ENCODE peak calls at places on chromosomes 2 and 18, in nine cellular contexts. One of them, this sample, is unnamed.

GRCh38 chr18:65761636-65762310 is 11.0 kb downstream of the CDH7 start:
- DNase-seq in osteoblast: no peak
- DNase-seq in A549: no peak
- DNase-seq in Peyer's patch: no peak
- DNase-seq in uterus: no peak
- DNase-seq in left ventricle myocardium inferior: no peak
- DNase-seq in HCT116: no peak
- DNase-seq in cardiac muscle cell: no peak
- DNase-seq in upper lobe of left lung: no peak
- DNase-seq in this sample: no peak

GRCh38 chr2:54374965-54375364 is 81.2 kb upstream of the SPTBN1 start:
- DNase-seq in osteoblast: no peak
- DNase-seq in A549: no peak
- DNase-seq in Peyer's patch: no peak
- DNase-seq in uterus: no peak
- DNase-seq in left ventricle myocardium inferior: no peak
- DNase-seq in HCT116: no peak
- DNase-seq in cardiac muscle cell: no peak
- DNase-seq in upper lobe of left lung: no peak
- DNase-seq in this sample: no peak

GRCh38 chr2:218290316-218291261 is 1.7 kb downstream of the TMBIM1 start:
- DNase-seq in osteoblast: peak; percentile 79
- DNase-seq in A549: no peak
- DNase-seq in Peyer's patch: peak; percentile 88
- DNase-seq in uterus: no peak
- DNase-seq in left ventricle myocardium inferior: no peak
- DNase-seq in HCT116: no peak
- DNase-seq in cardiac muscle cell: no peak
- DNase-seq in upper lobe of left lung: no peak
- DNase-seq in this sample: no peak

GRCh38 chr18:48680339-48680738 is 141.5 kb downstream of the CTIF start:
- DNase-seq in osteoblast: no peak
- DNase-seq in A549: no peak
- DNase-seq in Peyer's patch: no peak
- DNase-seq in uterus: no peak
- DNase-seq in left ventricle myocardium inferior: no peak
- DNase-seq in HCT116: no peak
- DNase-seq in cardiac muscle cell: peak; percentile 23
- DNase-seq in upper lobe of left lung: no peak
- DNase-seq in this sample: no peak

GRCh38 chr18:48135436-48135966 is 205.0 kb upstream of the SMAD2 start:
- DNase-seq in osteoblast: peak; percentile 53
- DNase-seq in A549: no peak
- DNase-seq in Peyer's patch: no peak
- DNase-seq in uterus: no peak
- DNase-seq in left ventricle myocardium inferior: no peak
- DNase-seq in HCT116: no peak
- DNase-seq in cardiac muscle cell: no peak
- DNase-seq in upper lobe of left lung: no peak
- DNase-seq in this sample: no peak

GRCh38 chr2:217756375-217757107 is 246.3 kb downstream of the TNS1 start:
- DNase-seq in osteoblast: peak; percentile 95
- DNase-seq in A549: peak; percentile 60
- DNase-seq in Peyer's patch: peak; percentile 35
- DNase-seq in uterus: peak; percentile 76
- DNase-seq in left ventricle myocardium inferior: peak; percentile 63
- DNase-seq in HCT116: peak; percentile 40
- DNase-seq in cardiac muscle cell: peak; percentile 87
- DNase-seq in upper lobe of left lung: peak; percentile 91
- DNase-seq in this sample: peak; percentile 87

GRCh38 chr2:226273440-226273839 is 526.2 kb downstream of the IRS1 start:
- DNase-seq in osteoblast: no peak
- DNase-seq in A549: no peak
- DNase-seq in Peyer's patch: no peak
- DNase-seq in uterus: no peak
- DNase-seq in left ventricle myocardium inferior: no peak
- DNase-seq in HCT116: no peak
- DNase-seq in cardiac muscle cell: no peak
- DNase-seq in upper lobe of left lung: no peak
- DNase-seq in this sample: no peak

GRCh38 chr2:43328157-43328556 is 101.8 kb upstream of the ZFP36L2 start:
- DNase-seq in osteoblast: no peak
- DNase-seq in A549: no peak
- DNase-seq in Peyer's patch: no peak
- DNase-seq in uterus: no peak
- DNase-seq in left ventricle myocardium inferior: no peak
- DNase-seq in HCT116: no peak
- DNase-seq in cardiac muscle cell: no peak
- DNase-seq in upper lobe of left lung: no peak
- DNase-seq in this sample: no peak

GRCh38 chr2:61949458-61950107 is 44.1 kb downstream of the COMMD1 start:
- DNase-seq in osteoblast: no peak
- DNase-seq in A549: no peak
- DNase-seq in Peyer's patch: no peak
- DNase-seq in uterus: no peak
- DNase-seq in left ventricle myocardium inferior: no peak
- DNase-seq in HCT116: no peak
- DNase-seq in cardiac muscle cell: peak; percentile 10
- DNase-seq in upper lobe of left lung: no peak
- DNase-seq in this sample: no peak

DNA sequence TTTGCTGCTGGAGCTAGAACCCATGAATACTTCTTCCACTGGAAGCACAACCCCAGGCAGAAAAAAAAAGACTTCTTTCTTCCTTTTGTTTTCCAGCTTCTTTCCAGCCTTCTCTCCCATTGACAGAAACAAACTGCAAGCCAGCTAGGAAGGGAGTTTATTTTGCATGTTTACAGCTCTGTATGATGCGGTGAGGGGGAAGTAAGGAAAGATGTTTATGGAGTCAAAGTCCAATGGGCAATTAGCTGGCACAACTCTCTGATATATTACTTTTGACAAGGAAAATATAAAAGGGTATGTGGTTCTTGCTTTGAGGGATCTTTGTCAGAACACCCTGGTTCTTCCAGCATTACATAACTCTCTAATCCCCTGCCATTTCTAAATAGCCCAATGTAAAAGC is 9.4 kb upstream of the NMS start:
- DNase-seq in osteoblast: no peak
- DNase-seq in A549: no peak
- DNase-seq in Peyer's patch: no peak
- DNase-seq in uterus: no peak
- DNase-seq in left ventricle myocardium inferior: no peak
- DNase-seq in HCT116: no peak
- DNase-seq in cardiac muscle cell: no peak
- DNase-seq in upper lobe of left lung: no peak
- DNase-seq in this sample: no peak
- H3K9me3 ChIP-seq in osteoblast: peaks cover 2% of the 10 kb centered on the region
- H3K9me3 ChIP-seq in A549: peaks cover 19% of the 10 kb centered on the region
- H3K9me3 ChIP-seq in Peyer's patch: no peaks in the 10 kb centered on the region
- H3K9me3 ChIP-seq in uterus: no peaks in the 10 kb centered on the region
- H3K9me3 ChIP-seq in left ventricle myocardium inferior: peaks cover 40% of the 10 kb centered on the region
- H3K9me3 ChIP-seq in HCT116: peaks cover 7% of the 10 kb centered on the region
- H3K9me3 ChIP-seq in cardiac muscle cell: no peaks in the 10 kb centered on the region
- H3K9me3 ChIP-seq in upper lobe of left lung: peaks cover 8% of the 10 kb centered on the region
- H3K9me3 ChIP-seq in this sample: peaks cover 6% of the 10 kb centered on the region

GRCh38 chr2:85411405-85411748 is 1.2 kb upstream of the CAPG start:
- DNase-seq in osteoblast: no peak
- DNase-seq in A549: no peak
- DNase-seq in Peyer's patch: no peak
- DNase-seq in uterus: no peak
- DNase-seq in left ventricle myocardium inferior: no peak
- DNase-seq in HCT116: no peak
- DNase-seq in cardiac muscle cell: no peak
- DNase-seq in upper lobe of left lung: no peak
- DNase-seq in this sample: no peak

GRCh38 chr2:85410584-85411404 is 628 bp upstream of the CAPG start:
- DNase-seq in osteoblast: peak; percentile 52
- DNase-seq in A549: no peak
- DNase-seq in Peyer's patch: no peak
- DNase-seq in uterus: no peak
- DNase-seq in left ventricle myocardium inferior: no peak
- DNase-seq in HCT116: no peak
- DNase-seq in cardiac muscle cell: no peak
- DNase-seq in upper lobe of left lung: no peak
- DNase-seq in this sample: no peak

GRCh38 chr2:85409719-85410583 is at the start of gene CAPG:
- DNase-seq in osteoblast: peak; percentile 37
- DNase-seq in A549: no peak
- DNase-seq in Peyer's patch: peak; percentile 92
- DNase-seq in uterus: no peak
- DNase-seq in left ventricle myocardium inferior: peak; percentile 50
- DNase-seq in HCT116: no peak
- DNase-seq in cardiac muscle cell: no peak
- DNase-seq in upper lobe of left lung: peak; percentile 88
- DNase-seq in this sample: peak; percentile 71

GRCh38 chr2:85414761-85415498 is 3.6 kb upstream of the SH2D6 start:
- DNase-seq in osteoblast: peak; percentile 38
- DNase-seq in A549: no peak
- DNase-seq in Peyer's patch: no peak
- DNase-seq in uterus: no peak
- DNase-seq in left ventricle myocardium inferior: no peak
- DNase-seq in HCT116: no peak
- DNase-seq in cardiac muscle cell: no peak
- DNase-seq in upper lobe of left lung: no peak
- DNase-seq in this sample: no peak

DNA sequence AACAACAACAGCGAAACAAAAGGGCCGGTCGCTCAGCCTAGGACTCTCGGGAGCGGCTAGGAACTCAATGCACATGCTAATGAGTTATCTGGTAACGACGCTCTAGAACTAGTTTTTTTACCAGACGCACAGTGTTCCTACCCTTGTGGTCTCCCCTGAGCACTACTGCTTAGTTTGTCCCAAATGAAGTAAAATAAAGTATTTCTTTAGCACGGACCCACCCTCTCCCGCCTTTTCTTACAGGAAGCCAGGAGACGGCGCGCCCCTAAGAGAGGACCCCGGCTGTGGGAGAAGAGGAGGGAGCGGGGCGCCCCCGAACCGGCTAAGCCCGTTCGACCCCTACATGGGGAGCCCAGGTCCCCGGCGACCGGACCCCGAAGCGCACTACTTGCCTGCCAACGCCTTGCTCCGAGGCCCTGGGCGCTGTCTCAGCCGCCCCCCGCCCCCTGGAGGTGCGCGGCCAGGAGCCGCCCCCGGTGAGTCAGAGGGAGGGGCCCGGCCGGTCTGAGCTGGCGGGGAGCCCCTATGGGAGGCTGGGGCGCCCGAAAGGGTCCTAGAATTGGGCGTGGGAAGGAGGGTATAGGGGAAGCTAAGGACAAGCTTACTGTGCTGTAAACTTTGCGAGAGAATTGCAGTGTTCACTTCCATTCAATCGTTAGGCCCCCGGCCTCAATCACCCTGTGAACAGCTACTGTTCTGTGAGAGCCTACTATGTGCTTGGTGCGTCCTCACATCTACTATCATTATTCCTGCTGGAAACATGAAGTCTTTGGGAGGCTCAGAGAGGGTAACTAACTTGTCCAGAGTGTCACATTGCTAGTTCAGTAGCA is 3.6 kb upstream of the CAPG start:
- DNase-seq in osteoblast: peak; percentile 95
- DNase-seq in A549: no peak
- DNase-seq in Peyer's patch: peak; percentile 45
- DNase-seq in uterus: peak; percentile 69
- DNase-seq in left ventricle myocardium inferior: no peak
- DNase-seq in HCT116: no peak
- DNase-seq in cardiac muscle cell: peak; percentile 23
- DNase-seq in upper lobe of left lung: peak; percentile 90
- DNase-seq in this sample: no peak
- TF ChIP-seq CTCF in osteoblast: no peak
- TF ChIP-seq CTCF in A549: no peak
- TF ChIP-seq CTCF in Peyer's patch: peak; percentile 2
- TF ChIP-seq CTCF in uterus: no peak
- TF ChIP-seq CTCF in left ventricle myocardium inferior: no peak
- TF ChIP-seq CTCF in HCT116: no peak
- TF ChIP-seq CTCF in cardiac muscle cell: no peak
- TF ChIP-seq CTCF in upper lobe of left lung: peak; percentile 15
- TF ChIP-seq CTCF in this sample: no peak

GRCh38 chr2:196985524-196986183 is 59.1 kb upstream of the PGAP1 start:
- DNase-seq in osteoblast: no peak
- DNase-seq in A549: no peak
- DNase-seq in Peyer's patch: no peak
- DNase-seq in uterus: no peak
- DNase-seq in left ventricle myocardium inferior: no peak
- DNase-seq in HCT116: no peak
- DNase-seq in cardiac muscle cell: no peak
- DNase-seq in upper lobe of left lung: no peak
- DNase-seq in this sample: no peak

GRCh38 chr2:196980498-196980897 is 54.0 kb upstream of the PGAP1 start:
- DNase-seq in osteoblast: no peak
- DNase-seq in A549: no peak
- DNase-seq in Peyer's patch: no peak
- DNase-seq in uterus: no peak
- DNase-seq in left ventricle myocardium inferior: no peak
- DNase-seq in HCT116: no peak
- DNase-seq in cardiac muscle cell: no peak
- DNase-seq in upper lobe of left lung: no peak
- DNase-seq in this sample: no peak

GRCh38 chr2:196984888-196985287 is 58.4 kb upstream of the PGAP1 start:
- DNase-seq in osteoblast: no peak
- DNase-seq in A549: no peak
- DNase-seq in Peyer's patch: no peak
- DNase-seq in uterus: no peak
- DNase-seq in left ventricle myocardium inferior: no peak
- DNase-seq in HCT116: no peak
- DNase-seq in cardiac muscle cell: no peak
- DNase-seq in upper lobe of left lung: no peak
- DNase-seq in this sample: no peak

GRCh38 chr2:196987298-196987653 is 60.8 kb upstream of the PGAP1 start:
- DNase-seq in osteoblast: no peak
- DNase-seq in A549: no peak
- DNase-seq in Peyer's patch: no peak
- DNase-seq in uterus: no peak
- DNase-seq in left ventricle myocardium inferior: no peak
- DNase-seq in HCT116: peak; percentile 4
- DNase-seq in cardiac muscle cell: no peak
- DNase-seq in upper lobe of left lung: no peak
- DNase-seq in this sample: no peak

DNA sequence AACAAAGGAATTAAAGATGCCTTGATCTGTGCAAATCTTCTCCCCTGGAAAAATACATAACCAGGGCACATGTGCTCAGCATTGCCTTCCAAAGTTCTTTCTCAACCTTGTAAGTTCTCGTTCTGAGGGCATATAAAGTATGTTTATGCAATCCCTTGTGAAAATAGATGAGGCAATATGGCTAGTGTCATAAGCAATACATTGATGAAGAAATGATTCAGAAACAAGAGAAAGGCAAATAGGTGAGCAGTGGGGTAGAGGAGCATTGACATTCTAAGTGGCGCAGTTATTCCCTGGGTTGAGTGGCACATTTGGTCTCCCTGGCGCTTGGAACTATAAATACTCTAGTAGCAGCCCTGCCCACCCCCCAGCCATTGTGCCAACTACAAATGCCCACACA is 57.4 kb upstream of the PGAP1 start:
- DNase-seq in osteoblast: no peak
- DNase-seq in A549: no peak
- DNase-seq in Peyer's patch: no peak
- DNase-seq in uterus: no peak
- DNase-seq in left ventricle myocardium inferior: no peak
- DNase-seq in HCT116: no peak
- DNase-seq in cardiac muscle cell: no peak
- DNase-seq in upper lobe of left lung: no peak
- DNase-seq in this sample: no peak
- H3K4me3 ChIP-seq in osteoblast: no peak overlapping the region
- H3K4me3 ChIP-seq in A549: no peak overlapping the region
- H3K4me3 ChIP-seq in Peyer's patch: no peak overlapping the region
- H3K4me3 ChIP-seq in uterus: no peak overlapping the region
- H3K4me3 ChIP-seq in left ventricle myocardium inferior: no peak overlapping the region
- H3K4me3 ChIP-seq in HCT116: no peak overlapping the region
- H3K4me3 ChIP-seq in cardiac muscle cell: no peak overlapping the region
- H3K4me3 ChIP-seq in upper lobe of left lung: no peak overlapping the region
- H3K4me3 ChIP-seq in this sample: no peak overlapping the region

GRCh38 chr2:402721-403120 is 114.8 kb upstream of the ALKAL2 start:
- DNase-seq in osteoblast: no peak
- DNase-seq in A549: no peak
- DNase-seq in Peyer's patch: no peak
- DNase-seq in uterus: no peak
- DNase-seq in left ventricle myocardium inferior: no peak
- DNase-seq in HCT116: no peak
- DNase-seq in cardiac muscle cell: no peak
- DNase-seq in upper lobe of left lung: no peak
- DNase-seq in this sample: no peak
- H3K9me3 ChIP-seq in osteoblast: no peaks in the 10 kb centered on the region
- H3K9me3 ChIP-seq in A549: no peaks in the 10 kb centered on the region
- H3K9me3 ChIP-seq in Peyer's patch: no peaks in the 10 kb centered on the region
- H3K9me3 ChIP-seq in uterus: peaks cover 4% of the 10 kb centered on the region
- H3K9me3 ChIP-seq in left ventricle myocardium inferior: peaks cover 13% of the 10 kb centered on the region
- H3K9me3 ChIP-seq in HCT116: no peaks in the 10 kb centered on the region
- H3K9me3 ChIP-seq in cardiac muscle cell: no peaks in the 10 kb centered on the region
- H3K9me3 ChIP-seq in upper lobe of left lung: no peaks in the 10 kb centered on the region
- H3K9me3 ChIP-seq in this sample: no peaks in the 10 kb centered on the region